ENCODE peak calls at places on chromosomes 11 and 22, in six cellular contexts. O, I, D, C, M and W are unnamed samples.

GRCh38 chr11:65468874-65469333 is 29.9 kb upstream of the MALAT1 start:
- DNase-seq in I (peak; percentile 76), C (peak; percentile 89), D (no peak), M (peak; percentile 66), O (no peak), W (no peak)

GRCh38 chr22:40347300-40347699 is 1.0 kb downstream of the ADSL start:
- DNase-seq in M (no peak), I (no peak), O (no peak), C (no peak), D (no peak), W (no peak)

GRCh38 chr11:66264893-66265292 is 3.5 kb upstream of the RAB1B start:
- DNase-seq in I (no peak), M (peak; percentile 59), O (no peak), D (no peak), C (peak; percentile 68), W (no peak)

GRCh38 chr22:27336151-27337090 is 465.1 kb downstream of the MN1 start:
- DNase-seq in O (no peak), M (no peak), D (no peak), C (no peak), I (no peak), W (no peak)

GRCh38 chr11:131637469-131638175 is 267.2 kb downstream of the NTM start:
- DNase-seq in I (no peak), C (no peak), M (no peak), D (no peak), O (no peak), W (no peak)

GRCh38 chr11:121048464-121049233 is 24.7 kb downstream of the TBCEL start:
- DNase-seq in C (no peak), M (no peak), O (no peak), D (no peak), I (no peak), W (no peak)

GRCh38 chr11:27218498-27219038 is 144.4 kb downstream of the CCDC34 start:
- DNase-seq in M (no peak), O (no peak), I (no peak), D (no peak), C (no peak), W (no peak)

GRCh38 chr11:49995559-49995958 is 13.2 kb upstream of the OR4C12 start:
- DNase-seq in D (no peak), C (peak; percentile 84), I (peak; percentile 73), O (no peak), M (peak; percentile 18), W (peak; percentile 28)

GRCh38 chr11:17300372-17300771 is 23.8 kb downstream of the NUCB2 start:
- DNase-seq in C (no peak), D (no peak), I (no peak), M (no peak), O (no peak), W (no peak)

GRCh38 chr11:15371533-15371932 is 256.8 kb downstream of the INSC start:
- DNase-seq in C (no peak), O (no peak), I (no peak), D (no peak), M (no peak), W (no peak)

GRCh38 chr11:104380358-104380757 is 216.4 kb upstream of the PDGFD start:
- DNase-seq in M (no peak), I (no peak), C (no peak), D (no peak), O (no peak), W (no peak)

GRCh38 chr11:43583548-43583947 is 97.0 kb upstream of the HSD17B12 start:
- DNase-seq in D (no peak), I (no peak), M (no peak), C (no peak), O (no peak), W (no peak)

GRCh38 chr22:39545310-39546063 is 12.9 kb upstream of the RPS19BP1 start:
- DNase-seq in I (no peak), O (no peak), C (peak; percentile 66), M (no peak), D (no peak), W (no peak)

GRCh38 chr11:85941380-85941973 is 86.3 kb downstream of the CCDC83 start:
- DNase-seq in C (peak; percentile 69), I (peak; percentile 56), M (peak; percentile 63), D (no peak), O (peak; percentile 29), W (peak; percentile 51)

GRCh38 chr11:79383874-79384273 is 57.0 kb downstream of the TENM4 start:
- DNase-seq in C (no peak), D (no peak), O (no peak), I (no peak), M (no peak), W (no peak)

GRCh38 chr11:61897387-61898246 is 6.3 kb upstream of the FADS3 start:
- DNase-seq in M (peak; percentile 95), O (peak; percentile 63), D (no peak), C (peak; percentile 84), I (peak; percentile 51), W (peak; percentile 31)

GRCh38 chr22:17589810-17590375 is 26.6 kb downstream of the SLC25A18 start:
- DNase-seq in D (no peak), M (no peak), C (no peak), I (no peak), O (no peak), W (no peak)

GRCh38 chr11:68013611-68014156 is 3.6 kb downstream of the ALDH3B1 start:
- DNase-seq in D (no peak), C (no peak), M (no peak), O (no peak), I (no peak), W (no peak)

GRCh38 chr22:44023404-44024287 is 456 bp upstream of the PARVB start:
- DNase-seq in C (peak; percentile 51), D (no peak), O (no peak), I (no peak), M (peak; percentile 87), W (no peak)

GRCh38 chr22:17945851-17946690 is 78.3 kb downstream of the MICAL3 start:
- DNase-seq in M (no peak), O (no peak), C (no peak), D (no peak), I (no peak), W (no peak)

GRCh38 chr11:103798456-103798855 is 238.0 kb upstream of the DDI1 start:
- DNase-seq in C (no peak), O (no peak), I (no peak), D (no peak), M (no peak), W (no peak)

GRCh38 chr22:46107089-46107664 is 43.1 kb upstream of the PPARA start:
- DNase-seq in I (no peak), M (peak; percentile 79), D (no peak), O (no peak), C (no peak), W (no peak)

GRCh38 chr11:107157809-107158187 is 139.5 kb upstream of the GUCY1A2 start:
- DNase-seq in C (no peak), M (no peak), D (no peak), O (no peak), I (peak; percentile 4), W (no peak)

DNA sequence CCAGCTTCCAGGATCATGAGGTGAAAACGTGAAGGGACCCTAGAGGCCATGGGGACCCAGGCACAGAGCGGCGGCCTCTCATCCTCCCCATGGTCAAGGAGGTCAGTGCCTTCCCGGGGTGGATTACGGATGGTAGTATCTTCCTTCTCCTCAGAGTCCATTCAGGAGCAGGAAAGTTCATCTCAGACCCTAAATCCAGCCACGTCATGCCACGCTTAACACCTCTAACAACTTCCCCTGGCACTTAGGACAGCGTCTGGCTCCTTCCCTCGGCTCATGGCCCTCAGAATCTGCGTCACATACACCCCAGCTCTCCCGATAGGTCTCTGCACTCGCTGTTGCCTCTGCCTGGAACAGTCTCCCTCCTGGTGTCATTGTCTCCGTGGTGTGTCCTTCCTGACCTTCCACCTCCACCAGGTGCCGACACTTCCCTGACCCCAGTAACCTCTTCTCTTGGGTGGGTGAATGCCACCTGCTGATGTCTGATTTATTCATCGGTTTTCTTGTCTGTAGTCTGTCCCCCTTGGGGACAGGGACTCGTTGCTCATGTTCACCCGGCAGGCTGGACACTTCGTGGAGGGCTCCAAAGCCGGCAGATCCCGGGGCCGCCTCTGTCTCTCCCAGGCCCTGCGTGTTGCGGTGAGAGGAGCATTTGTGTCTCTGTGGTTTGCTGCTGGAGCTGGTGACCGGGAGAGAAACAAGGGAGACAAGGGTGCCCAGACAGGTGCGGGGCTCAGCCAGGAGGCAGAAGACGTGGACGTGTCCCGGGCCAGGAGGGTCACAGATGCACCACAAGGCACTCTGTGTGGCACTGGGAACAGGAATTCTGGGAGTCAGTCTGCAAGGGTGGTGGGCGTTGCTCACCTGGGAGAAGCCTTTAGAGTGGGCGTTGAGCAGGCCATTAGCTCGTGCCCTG is 1.4 kb downstream of the MYEOV start:
- DNase-seq in D (no peak), M (no peak), C (peak; percentile 74), I (no peak), O (no peak), W (no peak)
- H3K27ac ChIP-seq in D (no peak overlapping the region), M (no peak overlapping the region), C (peak overlapping the region; percentile 94), I (no peak overlapping the region), O (no peak overlapping the region), W (no peak overlapping the region)

DNA sequence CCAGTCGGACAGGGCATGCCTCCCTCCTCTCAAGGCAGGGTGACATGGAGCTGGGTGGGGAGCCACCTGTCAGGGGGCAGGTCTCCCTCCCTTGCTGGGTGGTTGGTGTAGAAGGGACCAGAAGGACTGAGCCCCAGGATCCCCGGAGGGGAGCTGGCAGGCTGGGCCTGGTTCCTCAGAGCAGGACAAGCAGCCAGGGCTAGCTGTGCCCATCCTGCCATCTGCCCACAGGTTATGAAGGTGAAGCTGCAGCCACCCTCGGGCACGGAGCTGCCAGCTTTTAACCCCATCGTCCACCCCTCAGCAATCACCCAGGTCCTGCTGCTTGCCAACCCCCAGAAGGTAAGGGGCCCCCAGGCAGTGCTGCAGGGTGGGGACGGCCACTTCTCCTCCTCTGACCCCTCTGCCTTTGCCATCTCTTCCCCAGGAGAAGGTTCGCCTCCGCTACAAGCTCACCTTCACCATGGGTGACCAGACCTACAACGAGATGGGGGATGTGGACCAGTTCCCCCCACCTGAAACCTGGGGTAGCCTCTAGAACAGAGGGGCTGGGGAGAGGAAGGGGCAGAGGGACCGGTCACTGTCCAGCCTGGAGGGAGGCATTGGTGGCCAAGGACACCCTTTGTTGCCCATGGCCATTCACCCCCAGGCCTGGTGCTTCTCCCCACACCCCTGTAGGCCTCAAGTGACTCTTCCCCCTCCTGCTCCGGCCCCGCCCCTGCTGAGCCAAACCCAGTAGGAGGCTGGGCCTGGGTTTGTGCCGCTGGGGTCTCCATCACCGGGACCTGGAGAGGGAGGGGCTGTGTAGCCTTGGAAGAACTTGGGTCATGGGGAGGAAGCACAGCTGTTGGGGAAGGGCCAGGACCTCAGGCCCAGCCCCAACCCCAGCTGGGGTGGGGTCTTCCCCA is 7.0 kb upstream of the SH3BP1 start:
- DNase-seq in D (no peak), M (no peak), I (no peak), O (no peak), C (no peak), W (no peak)
- TF ChIP-seq GABPA in D (no peak), M (no peak), I (no peak), O (no peak), C (no peak), W (no peak)

GRCh38 chr11:12085371-12086251 is 24.8 kb upstream of the MICAL2 start:
- DNase-seq in M (no peak), O (no peak), D (no peak), I (peak; percentile 77), C (no peak), W (no peak)
- H3K27ac ChIP-seq in M (peak overlapping the region; percentile 100), O (no peak overlapping the region), D (no peak overlapping the region), I (peak overlapping the region; percentile 17), C (no peak overlapping the region), W (no peak overlapping the region)

DNA sequence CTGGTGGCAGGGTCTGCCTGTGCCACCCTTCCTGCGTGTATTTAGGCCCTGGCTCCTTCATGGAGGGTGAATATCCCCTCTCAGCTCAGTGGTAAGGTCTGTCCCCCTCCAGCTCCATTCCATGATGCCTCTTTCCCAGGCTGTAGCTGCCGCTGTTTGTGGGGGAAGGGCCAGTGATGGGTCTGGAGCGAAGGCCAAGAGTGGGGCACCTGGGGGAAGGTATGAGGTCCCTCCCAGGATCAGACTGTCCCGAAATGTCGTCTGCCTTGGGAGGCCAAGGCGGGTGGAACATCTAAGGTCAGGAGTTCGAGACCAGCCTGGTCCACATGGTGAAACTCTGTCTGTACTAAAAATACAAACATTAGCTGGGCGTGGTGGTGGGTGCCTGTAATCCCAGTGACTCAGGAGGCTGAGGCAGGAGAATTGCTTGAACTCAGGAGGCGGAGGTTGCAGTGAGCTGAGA is 1.1 kb downstream of the CD151 start:
- DNase-seq in M (no peak), D (no peak), C (peak; percentile 55), O (no peak), I (no peak), W (no peak)
- TF ChIP-seq GABPA in M (no peak), D (no peak), C (no peak), O (no peak), I (no peak), W (no peak)